ENCODE peak calls at places on chromosomes 6 and 20, in eight cellular contexts. C is activated effector memory CD4-positive, alpha-beta T cell treated with anti-CD3 and anti-CD28 coated beads, Interleukin-2, amount 50 U/mL, for 16 hours; O is effector memory CD4-positive, alpha-beta T cell; G is NCI-H2171; I is heart right ventricle; H is CD8-positive, alpha-beta T cell; V is stimulated activated CD8-positive, alpha-beta memory T cell treated with anti-CD3 and anti-CD28 coated beads, Interleukin-4, amount 100 ng/mL, for 24 hours; N is LoVo. Q is an unnamed sample.

GRCh38 chr6:85362652-85363310 is 87.1 kb upstream of the NT5E start:
- DNase-seq in N (no peak), O (no peak), H (no peak), I (no peak), G (no peak), V (no peak), C (no peak), Q (no peak)

GRCh38 chr6:103783344-103783743 is 1076.4 kb downstream of the HACE1 start:
- DNase-seq in N (no peak), O (no peak), H (no peak), V (no peak), C (no peak), G (peak), I (no peak), Q (no peak)

GRCh38 chr6:16918586-16918985 is 157.3 kb upstream of the ATXN1 start:
- DNase-seq in O (no peak), N (no peak), C (no peak), I (no peak), H (no peak), G (no peak), V (no peak), Q (no peak)

GRCh38 chr20:13262701-13263335 is 41.7 kb downstream of the ISM1 start:
- DNase-seq in H (no peak), I (no peak), C (no peak), V (no peak), O (no peak), G (no peak), N (peak), Q (no peak)

GRCh38 chr20:13638162-13638495 is 603 bp downstream of the TASP1 start:
- DNase-seq in O (no peak), G (peak), N (peak), I (no peak), C (no peak), H (no peak), V (no peak), Q (no peak)

GRCh38 chr20:62002882-62003480 is 62.7 kb downstream of the TAF4 start:
- DNase-seq in C (no peak), V (no peak), O (no peak), N (no peak), I (no peak), G (no peak), H (no peak), Q (no peak)

GRCh38 chr6:134642217-134642616 is 307.7 kb downstream of the ALDH8A1 start:
- DNase-seq in N (no peak), I (no peak), G (no peak), H (no peak), C (no peak), V (no peak), O (no peak), Q (no peak)

GRCh38 chr6:111087871-111088667 is 766 bp downstream of the SLC16A10 start:
- DNase-seq in C (peak), N (peak), O (peak), V (peak), G (peak), H (peak), I (no peak), Q (peak)

GRCh38 chr6:102068349-102068748 is 674.8 kb downstream of the GRIK2 start:
- DNase-seq in I (no peak), C (no peak), V (no peak), N (no peak), O (no peak), H (no peak), G (no peak), Q (no peak)

GRCh38 chr20:53708129-53708968 is 114.7 kb upstream of the ZNF217 start:
- DNase-seq in V (peak), H (no peak), C (peak), O (no peak), I (no peak), G (no peak), N (peak), Q (no peak)

GRCh38 chr20:12166053-12166717 is 248.5 kb downstream of the BTBD3 start:
- DNase-seq in G (no peak), N (no peak), H (no peak), C (no peak), V (no peak), I (peak), O (no peak), Q (no peak)

GRCh38 chr6:168546173-168546572 is 105.2 kb downstream of the SMOC2 start:
- DNase-seq in N (no peak), H (no peak), O (no peak), V (no peak), I (no peak), C (no peak), G (no peak), Q (no peak)

GRCh38 chr20:12970372-12970821 is 38.4 kb upstream of the SPTLC3 start:
- DNase-seq in V (no peak), G (peak), C (no peak), I (peak), H (no peak), N (peak), O (no peak), Q (no peak)

GRCh38 chr6:169371344-169372144 is 117.9 kb upstream of the THBS2 start:
- DNase-seq in I (no peak), C (no peak), V (no peak), G (peak), O (no peak), N (no peak), H (no peak), Q (no peak)

GRCh38 chr20:33604991-33605370 is 57.1 kb upstream of the C20orf144 start:
- DNase-seq in N (no peak), V (no peak), H (no peak), C (no peak), G (no peak), O (no peak), I (no peak), Q (no peak)

GRCh38 chr20:24458441-24458840 is 11.0 kb upstream of the SYNDIG1 start:
- DNase-seq in G (peak), I (peak), C (no peak), N (no peak), H (no peak), O (no peak), V (no peak), Q (no peak)

Q was measured in germinal center.